ENCODE peak calls at places on chromosomes 2 and 18, in nine cellular contexts. M is fibroblast of the conjunctiva, U is tibial artery, I is HS-27A, R is nephron progenitor cell, L is heart right ventricle, O is hepatocyte, N is KG1, F is NCI-H748 treated with DMSO at 0.1 percent for 48 hours. A is an unnamed sample.

GRCh38 chr18:13246121-13246520 is 27.6 kb downstream of the LDLRAD4 start:
- DNase-seq in M (no peak), U (peak), I (no peak), R (no peak), L (no peak), O (no peak), N (no peak), F (no peak), A (no peak)

GRCh38 chr18:10139783-10140410 is 226.1 kb downstream of the VAPA start:
- DNase-seq in M (no peak), U (no peak), I (no peak), R (no peak), L (no peak), O (peak), N (no peak), F (no peak), A (no peak)

GRCh38 chr2:101974663-101975062 is 17.1 kb upstream of the IL1R2 start:
- DNase-seq in M (no peak), U (no peak), I (no peak), R (peak), L (no peak), O (no peak), N (no peak), F (no peak), A (no peak)

GRCh38 chr18:3985664-3986063 is 469.4 kb downstream of the DLGAP1 start:
- DNase-seq in M (no peak), U (no peak), I (no peak), R (no peak), L (no peak), O (no peak), N (no peak), F (no peak), A (no peak)

GRCh38 chr2:71446505-71446904 is 6.9 kb upstream of the DYSF start:
- DNase-seq in M (no peak), U (no peak), I (no peak), R (no peak), L (no peak), O (no peak), N (no peak), F (no peak), A (no peak)

GRCh38 chr18:80046431-80046830 is 12.2 kb downstream of the RBFA start:
- DNase-seq in M (no peak), U (no peak), I (no peak), R (no peak), L (no peak), O (no peak), N (no peak), F (no peak), A (no peak)

GRCh38 chr18:27645929-27646328 is 460.8 kb upstream of the CHST9 start:
- DNase-seq in M (no peak), U (no peak), I (no peak), R (no peak), L (no peak), O (no peak), N (no peak), F (no peak), A (no peak)

GRCh38 chr2:1170241-1170640 is 219.6 kb downstream of the SNTG2 start:
- DNase-seq in M (no peak), U (no peak), I (no peak), R (no peak), L (no peak), O (no peak), N (no peak), F (no peak), A (no peak)

GRCh38 chr2:46320141-46320567 is 22.9 kb downstream of the EPAS1 start:
- DNase-seq in M (no peak), U (no peak), I (no peak), R (no peak), L (no peak), O (no peak), N (no peak), F (peak), A (no peak)

GRCh38 chr18:27040796-27041195 is 144.3 kb downstream of the CHST9 start:
- DNase-seq in M (no peak), U (no peak), I (no peak), R (no peak), L (no peak), O (no peak), N (no peak), F (peak), A (no peak)

GRCh38 chr2:120224735-120225548 is 1.7 kb upstream of the TMEM185B start:
- DNase-seq in M (no peak), U (no peak), I (no peak), R (no peak), L (no peak), O (no peak), N (no peak), F (peak), A (no peak)

GRCh38 chr18:76274470-76275289 is 220.4 kb downstream of the ZNF516 start:
- DNase-seq in M (no peak), U (no peak), I (no peak), R (peak), L (peak), O (peak), N (no peak), F (no peak), A (no peak)

GRCh38 chr18:31657823-31658669 is 26.3 kb downstream of the B4GALT6 start:
- DNase-seq in M (no peak), U (no peak), I (no peak), R (no peak), L (no peak), O (peak), N (no peak), F (no peak), A (no peak)

GRCh38 chr2:239441261-239441701 is 40.5 kb upstream of the HDAC4 start:
- DNase-seq in M (no peak), U (no peak), I (no peak), R (no peak), L (no peak), O (no peak), N (no peak), F (no peak), A (no peak)

GRCh38 chr2:20467789-20468548 is 21.1 kb downstream of the RHOB start:
- DNase-seq in M (no peak), U (peak), I (no peak), R (no peak), L (no peak), O (no peak), N (no peak), F (no peak), A (no peak)

GRCh38 chr18:47983946-47984345 is 53.5 kb upstream of the SMAD2 start:
- DNase-seq in M (no peak), U (no peak), I (no peak), R (no peak), L (no peak), O (no peak), N (no peak), F (no peak), A (no peak)

GRCh38 chr2:176129013-176129796 is at the start of gene HOXD8:
- DNase-seq in M (no peak), U (no peak), I (no peak), R (peak), L (peak), O (peak), N (no peak), F (peak), A (no peak)

GRCh38 chr2:68463287-68463877 is 3.7 kb downstream of the FBXO48 start:
- DNase-seq in M (peak), U (no peak), I (no peak), R (no peak), L (no peak), O (peak), N (peak), F (peak), A (no peak)